ENCODE peak calls at places on chromosomes 1 and 21, in ten cellular contexts. One of them, this sample, is unnamed. For H3K4me1, the result is how much of the 10 kb centered on the place peaks cover.

GRCh38 chr1:98487620-98488019 is 173.9 kb upstream of the SNX7 start:
- DNase-seq in Panc1: no peak
- DNase-seq in breast epithelium: no peak
- DNase-seq in vagina: no peak
- DNase-seq in CD4-positive, CD25-positive, alpha-beta regulatory T cell: no peak
- DNase-seq in fibroblast of lung: no peak
- DNase-seq in colonic mucosa: no peak
- DNase-seq in heart right ventricle: no peak
- DNase-seq in Caco-2: no peak
- DNase-seq in CD8-positive, alpha-beta T cell: no peak
- DNase-seq in this sample: no peak

GRCh38 chr1:224745924-224746323 is 129.8 kb downstream of the CNIH3 start:
- DNase-seq in Panc1: no peak
- DNase-seq in breast epithelium: no peak
- DNase-seq in vagina: no peak
- DNase-seq in CD4-positive, CD25-positive, alpha-beta regulatory T cell: no peak
- DNase-seq in fibroblast of lung: no peak
- DNase-seq in colonic mucosa: no peak
- DNase-seq in heart right ventricle: no peak
- DNase-seq in Caco-2: no peak
- DNase-seq in CD8-positive, alpha-beta T cell: no peak
- DNase-seq in this sample: no peak

GRCh38 chr1:56803561-56804156 is 15.5 kb downstream of the FYB2 start:
- DNase-seq in Panc1: peak
- DNase-seq in breast epithelium: no peak
- DNase-seq in vagina: no peak
- DNase-seq in CD4-positive, CD25-positive, alpha-beta regulatory T cell: no peak
- DNase-seq in fibroblast of lung: peak
- DNase-seq in colonic mucosa: peak
- DNase-seq in heart right ventricle: no peak
- DNase-seq in Caco-2: peak
- DNase-seq in CD8-positive, alpha-beta T cell: no peak
- DNase-seq in this sample: peak

GRCh38 chr1:35454175-35454574 is 103.0 kb downstream of the KIAA0319L start:
- DNase-seq in Panc1: no peak
- DNase-seq in breast epithelium: no peak
- DNase-seq in vagina: no peak
- DNase-seq in CD4-positive, CD25-positive, alpha-beta regulatory T cell: no peak
- DNase-seq in fibroblast of lung: no peak
- DNase-seq in colonic mucosa: no peak
- DNase-seq in heart right ventricle: no peak
- DNase-seq in Caco-2: no peak
- DNase-seq in CD8-positive, alpha-beta T cell: no peak
- DNase-seq in this sample: no peak

GRCh38 chr1:145782166-145783099 is 41.5 kb downstream of the RNF115 start:
- DNase-seq in Panc1: peak
- DNase-seq in breast epithelium: no peak
- DNase-seq in vagina: no peak
- DNase-seq in CD4-positive, CD25-positive, alpha-beta regulatory T cell: no peak
- DNase-seq in fibroblast of lung: peak
- DNase-seq in colonic mucosa: no peak
- DNase-seq in heart right ventricle: no peak
- DNase-seq in Caco-2: no peak
- DNase-seq in CD8-positive, alpha-beta T cell: no peak
- DNase-seq in this sample: peak

GRCh38 chr1:220691039-220691684 is 999 bp downstream of the C1orf115 start:
- DNase-seq in Panc1: no peak
- DNase-seq in breast epithelium: no peak
- DNase-seq in vagina: no peak
- DNase-seq in CD4-positive, CD25-positive, alpha-beta regulatory T cell: no peak
- DNase-seq in fibroblast of lung: no peak
- DNase-seq in colonic mucosa: peak
- DNase-seq in heart right ventricle: no peak
- DNase-seq in Caco-2: peak
- DNase-seq in CD8-positive, alpha-beta T cell: no peak
- DNase-seq in this sample: no peak

GRCh38 chr1:172966844-172967540 is 83.7 kb downstream of the TNFSF18 start:
- DNase-seq in Panc1: no peak
- DNase-seq in breast epithelium: no peak
- DNase-seq in vagina: no peak
- DNase-seq in CD4-positive, CD25-positive, alpha-beta regulatory T cell: peak
- DNase-seq in fibroblast of lung: no peak
- DNase-seq in colonic mucosa: no peak
- DNase-seq in heart right ventricle: no peak
- DNase-seq in Caco-2: no peak
- DNase-seq in CD8-positive, alpha-beta T cell: no peak
- DNase-seq in this sample: no peak

GRCh38 chr1:115879977-115880376 is 39.1 kb upstream of the NHLH2 start:
- DNase-seq in Panc1: no peak
- DNase-seq in breast epithelium: no peak
- DNase-seq in vagina: no peak
- DNase-seq in CD4-positive, CD25-positive, alpha-beta regulatory T cell: no peak
- DNase-seq in fibroblast of lung: no peak
- DNase-seq in colonic mucosa: no peak
- DNase-seq in heart right ventricle: no peak
- DNase-seq in Caco-2: no peak
- DNase-seq in CD8-positive, alpha-beta T cell: no peak
- DNase-seq in this sample: no peak

GRCh38 chr1:163163861-163164582 is 38.7 kb downstream of the RGS5 start:
- DNase-seq in Panc1: no peak
- DNase-seq in breast epithelium: no peak
- DNase-seq in vagina: no peak
- DNase-seq in CD4-positive, CD25-positive, alpha-beta regulatory T cell: no peak
- DNase-seq in fibroblast of lung: peak
- DNase-seq in colonic mucosa: no peak
- DNase-seq in heart right ventricle: no peak
- DNase-seq in Caco-2: no peak
- DNase-seq in CD8-positive, alpha-beta T cell: no peak
- DNase-seq in this sample: no peak

GRCh38 chr1:207081106-207081505 is 7.6 kb upstream of the C4BPB start:
- DNase-seq in Panc1: no peak
- DNase-seq in breast epithelium: no peak
- DNase-seq in vagina: no peak
- DNase-seq in CD4-positive, CD25-positive, alpha-beta regulatory T cell: no peak
- DNase-seq in fibroblast of lung: no peak
- DNase-seq in colonic mucosa: no peak
- DNase-seq in heart right ventricle: no peak
- DNase-seq in Caco-2: no peak
- DNase-seq in CD8-positive, alpha-beta T cell: no peak
- DNase-seq in this sample: no peak

GRCh38 chr1:29197590-29197924 is 15.9 kb upstream of the SRSF4 start:
- DNase-seq in Panc1: no peak
- DNase-seq in breast epithelium: no peak
- DNase-seq in vagina: no peak
- DNase-seq in CD4-positive, CD25-positive, alpha-beta regulatory T cell: peak
- DNase-seq in fibroblast of lung: peak
- DNase-seq in colonic mucosa: peak
- DNase-seq in heart right ventricle: no peak
- DNase-seq in Caco-2: peak
- DNase-seq in CD8-positive, alpha-beta T cell: peak
- DNase-seq in this sample: no peak

GRCh38 chr1:111234258-111234657 is 6.7 kb downstream of the CHI3L2 start:
- DNase-seq in Panc1: no peak
- DNase-seq in breast epithelium: no peak
- DNase-seq in vagina: no peak
- DNase-seq in CD4-positive, CD25-positive, alpha-beta regulatory T cell: no peak
- DNase-seq in fibroblast of lung: no peak
- DNase-seq in colonic mucosa: no peak
- DNase-seq in heart right ventricle: no peak
- DNase-seq in Caco-2: no peak
- DNase-seq in CD8-positive, alpha-beta T cell: no peak
- DNase-seq in this sample: no peak

GRCh38 chr1:25559996-25560395 is 16.6 kb downstream of the LDLRAP1 start:
- DNase-seq in Panc1: no peak
- DNase-seq in breast epithelium: no peak
- DNase-seq in vagina: no peak
- DNase-seq in CD4-positive, CD25-positive, alpha-beta regulatory T cell: peak
- DNase-seq in fibroblast of lung: no peak
- DNase-seq in colonic mucosa: no peak
- DNase-seq in heart right ventricle: no peak
- DNase-seq in Caco-2: no peak
- DNase-seq in CD8-positive, alpha-beta T cell: no peak
- DNase-seq in this sample: no peak
- H3K4me1 ChIP-seq in Panc1: under half
- H3K4me1 ChIP-seq in breast epithelium: under half
- H3K4me1 ChIP-seq in vagina: half or more
- H3K4me1 ChIP-seq in CD4-positive, CD25-positive, alpha-beta regulatory T cell: half or more
- H3K4me1 ChIP-seq in fibroblast of lung: under half
- H3K4me1 ChIP-seq in colonic mucosa: under half
- H3K4me1 ChIP-seq in heart right ventricle: half or more
- H3K4me1 ChIP-seq in Caco-2: under half
- H3K4me1 ChIP-seq in CD8-positive, alpha-beta T cell: half or more
- H3K4me1 ChIP-seq in this sample: half or more

DNA sequence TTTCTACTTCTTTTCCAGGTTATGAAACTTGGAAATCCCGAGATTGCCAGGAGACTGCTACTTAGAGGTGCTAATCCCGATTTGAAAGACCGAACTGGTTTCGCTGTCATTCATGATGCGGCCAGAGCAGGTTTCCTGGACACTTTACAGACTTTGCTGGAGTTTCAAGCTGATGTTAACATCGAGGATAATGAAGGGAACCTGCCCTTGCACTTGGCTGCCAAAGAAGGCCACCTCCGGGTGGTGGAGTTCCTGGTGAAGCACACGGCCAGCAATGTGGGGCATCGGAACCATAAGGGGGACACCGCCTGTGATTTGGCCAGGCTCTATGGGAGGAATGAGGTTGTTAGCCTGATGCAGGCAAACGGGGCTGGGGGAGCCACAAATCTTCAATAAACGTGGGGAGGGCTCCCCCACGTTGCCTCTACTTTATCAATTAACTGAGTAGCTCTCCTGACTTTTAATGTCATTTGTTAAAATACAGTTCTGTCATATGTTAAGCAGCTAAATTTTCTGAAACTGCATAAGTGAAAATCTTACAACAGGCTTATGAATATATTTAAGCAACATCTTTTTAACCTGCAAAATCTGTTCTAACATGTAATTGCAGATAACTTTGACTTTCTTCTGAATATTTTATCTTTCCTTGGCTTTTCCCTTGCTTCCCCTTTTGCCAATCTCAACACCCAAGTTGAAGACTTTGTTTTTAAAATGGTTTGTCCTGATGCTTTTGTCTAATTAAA is 4.0 kb downstream of the CDKN2C start:
- DNase-seq in Panc1: no peak
- DNase-seq in breast epithelium: no peak
- DNase-seq in vagina: no peak
- DNase-seq in CD4-positive, CD25-positive, alpha-beta regulatory T cell: no peak
- DNase-seq in fibroblast of lung: no peak
- DNase-seq in colonic mucosa: no peak
- DNase-seq in heart right ventricle: no peak
- DNase-seq in Caco-2: no peak
- DNase-seq in CD8-positive, alpha-beta T cell: no peak
- DNase-seq in this sample: no peak
- H3K4me3 ChIP-seq in Panc1: peak
- H3K4me3 ChIP-seq in breast epithelium: peak
- H3K4me3 ChIP-seq in vagina: no peak
- H3K4me3 ChIP-seq in CD4-positive, CD25-positive, alpha-beta regulatory T cell: no peak
- H3K4me3 ChIP-seq in fibroblast of lung: no peak
- H3K4me3 ChIP-seq in colonic mucosa: no peak
- H3K4me3 ChIP-seq in heart right ventricle: peak
- H3K4me3 ChIP-seq in Caco-2: no peak
- H3K4me3 ChIP-seq in CD8-positive, alpha-beta T cell: no peak
- H3K4me3 ChIP-seq in this sample: no peak

GRCh38 chr1:169584483-169585144 is 1.7 kb downstream of the F5 start:
- DNase-seq in Panc1: no peak
- DNase-seq in breast epithelium: no peak
- DNase-seq in vagina: no peak
- DNase-seq in CD4-positive, CD25-positive, alpha-beta regulatory T cell: peak
- DNase-seq in fibroblast of lung: no peak
- DNase-seq in colonic mucosa: no peak
- DNase-seq in heart right ventricle: no peak
- DNase-seq in Caco-2: no peak
- DNase-seq in CD8-positive, alpha-beta T cell: no peak
- DNase-seq in this sample: no peak

GRCh38 chr1:169586067-169586394 is 250 bp downstream of the F5 start:
- DNase-seq in Panc1: no peak
- DNase-seq in breast epithelium: no peak
- DNase-seq in vagina: no peak
- DNase-seq in CD4-positive, CD25-positive, alpha-beta regulatory T cell: no peak
- DNase-seq in fibroblast of lung: no peak
- DNase-seq in colonic mucosa: no peak
- DNase-seq in heart right ventricle: no peak
- DNase-seq in Caco-2: no peak
- DNase-seq in CD8-positive, alpha-beta T cell: no peak
- DNase-seq in this sample: no peak

GRCh38 chr1:169588112-169588511 is 1.8 kb upstream of the F5 start:
- DNase-seq in Panc1: no peak
- DNase-seq in breast epithelium: no peak
- DNase-seq in vagina: no peak
- DNase-seq in CD4-positive, CD25-positive, alpha-beta regulatory T cell: no peak
- DNase-seq in fibroblast of lung: no peak
- DNase-seq in colonic mucosa: no peak
- DNase-seq in heart right ventricle: no peak
- DNase-seq in Caco-2: no peak
- DNase-seq in CD8-positive, alpha-beta T cell: no peak
- DNase-seq in this sample: no peak

GRCh38 chr1:169586395-169587255 is at the start of gene F5:
- DNase-seq in Panc1: peak
- DNase-seq in breast epithelium: peak
- DNase-seq in vagina: no peak
- DNase-seq in CD4-positive, CD25-positive, alpha-beta regulatory T cell: peak
- DNase-seq in fibroblast of lung: peak
- DNase-seq in colonic mucosa: peak
- DNase-seq in heart right ventricle: peak
- DNase-seq in Caco-2: peak
- DNase-seq in CD8-positive, alpha-beta T cell: peak
- DNase-seq in this sample: peak

DNA sequence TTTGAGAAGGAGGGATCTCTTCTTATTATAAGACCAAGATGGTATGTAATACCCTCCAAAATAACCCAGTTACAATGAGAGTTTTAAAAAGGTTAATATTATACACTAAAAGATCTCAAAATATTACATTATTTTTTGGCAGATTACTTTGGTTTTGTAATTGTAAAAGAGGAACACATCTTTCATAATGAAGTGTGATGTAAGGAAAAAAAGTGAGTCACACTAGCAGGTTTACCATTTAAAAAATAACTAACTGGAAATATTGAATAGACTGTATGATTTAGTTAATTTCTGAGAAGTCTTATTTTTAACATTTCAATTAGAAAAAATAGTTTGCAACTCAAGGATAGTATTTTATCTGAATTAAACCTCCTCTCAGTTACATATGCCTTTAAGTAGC is 1.1 kb downstream of the F5 start:
- DNase-seq in Panc1: no peak
- DNase-seq in breast epithelium: no peak
- DNase-seq in vagina: no peak
- DNase-seq in CD4-positive, CD25-positive, alpha-beta regulatory T cell: no peak
- DNase-seq in fibroblast of lung: no peak
- DNase-seq in colonic mucosa: no peak
- DNase-seq in heart right ventricle: no peak
- DNase-seq in Caco-2: no peak
- DNase-seq in CD8-positive, alpha-beta T cell: no peak
- DNase-seq in this sample: no peak
- H3K4me1 ChIP-seq in Panc1: under half
- H3K4me1 ChIP-seq in breast epithelium: under half
- H3K4me1 ChIP-seq in vagina: under half
- H3K4me1 ChIP-seq in CD4-positive, CD25-positive, alpha-beta regulatory T cell: half or more
- H3K4me1 ChIP-seq in fibroblast of lung: under half
- H3K4me1 ChIP-seq in colonic mucosa: under half
- H3K4me1 ChIP-seq in heart right ventricle: under half
- H3K4me1 ChIP-seq in Caco-2: under half
- H3K4me1 ChIP-seq in CD8-positive, alpha-beta T cell: under half
- H3K4me1 ChIP-seq in this sample: under half

GRCh38 chr21:17688912-17689874 is 76.5 kb upstream of the BTG3 start:
- DNase-seq in Panc1: no peak
- DNase-seq in breast epithelium: peak
- DNase-seq in vagina: no peak
- DNase-seq in CD4-positive, CD25-positive, alpha-beta regulatory T cell: peak
- DNase-seq in fibroblast of lung: no peak
- DNase-seq in colonic mucosa: peak
- DNase-seq in heart right ventricle: peak
- DNase-seq in Caco-2: peak
- DNase-seq in CD8-positive, alpha-beta T cell: peak
- DNase-seq in this sample: peak
- H3K4me3 ChIP-seq in Panc1: peak
- H3K4me3 ChIP-seq in breast epithelium: peak
- H3K4me3 ChIP-seq in vagina: no peak
- H3K4me3 ChIP-seq in CD4-positive, CD25-positive, alpha-beta regulatory T cell: no peak
- H3K4me3 ChIP-seq in fibroblast of lung: no peak
- H3K4me3 ChIP-seq in colonic mucosa: no peak
- H3K4me3 ChIP-seq in heart right ventricle: no peak
- H3K4me3 ChIP-seq in Caco-2: no peak
- H3K4me3 ChIP-seq in CD8-positive, alpha-beta T cell: no peak
- H3K4me3 ChIP-seq in this sample: no peak